ENCODE peak calls at places on chromosome 2, in four cellular contexts. K, T, A and M are unnamed samples. For H3K4me1, the result is how much of the 10 kb centered on the place peaks cover.

GRCh38 chr2:47771211-47771610 is 11.7 kb upstream of the MSH6 start:
- DNase-seq in T (no peak), A (no peak), K (peak), M (no peak)

GRCh38 chr2:48398285-48399135 is 131.4 kb upstream of the STON1 start:
- DNase-seq in A (no peak), T (no peak), K (no peak), M (no peak)

GRCh38 chr2:119692954-119693353 is 14.0 kb downstream of the TMEM177 start:
- DNase-seq in A (no peak), T (no peak), K (no peak), M (no peak)

GRCh38 chr2:110120171-110121051 is 4.8 kb upstream of the MALL start:
- DNase-seq in T (no peak), K (no peak), A (no peak), M (peak)

GRCh38 chr2:98768765-98769476 is 38.0 kb upstream of the MGAT4A start:
- DNase-seq in A (no peak), K (no peak), T (no peak), M (no peak)

GRCh38 chr2:54667726-54668650 is 55.5 kb upstream of the EML6 start:
- DNase-seq in K (no peak), A (no peak), T (no peak), M (no peak)

GRCh38 chr2:141515931-141516330 is 614.9 kb downstream of the LRP1B start:
- DNase-seq in A (no peak), T (no peak), K (no peak), M (no peak)

GRCh38 chr2:45285791-45286390 is 276.6 kb upstream of the SIX2 start:
- DNase-seq in K (no peak), A (no peak), T (no peak), M (no peak)

GRCh38 chr2:73982140-73982617 is 2.5 kb upstream of the TET3 start:
- DNase-seq in K (no peak), A (no peak), T (no peak), M (peak)

GRCh38 chr2:125942585-125943424 is 713.2 kb upstream of the GYPC start:
- DNase-seq in A (no peak), T (no peak), K (no peak), M (no peak)

GRCh38 chr2:10814571-10815331 is 2.2 kb upstream of the PDIA6 start:
- DNase-seq in T (no peak), A (no peak), K (no peak), M (no peak)

GRCh38 chr2:150872919-150873772 is 385.7 kb upstream of the RND3 start:
- DNase-seq in K (peak), A (no peak), T (no peak), M (no peak)

GRCh38 chr2:72289283-72289682 is 141.6 kb upstream of the CYP26B1 start:
- DNase-seq in A (no peak), K (no peak), T (no peak), M (no peak)

GRCh38 chr2:20925265-20925889 is 102.5 kb upstream of the LDAH start:
- DNase-seq in A (no peak), T (no peak), K (peak), M (no peak)

GRCh38 chr2:241207641-241208040 is 19.2 kb downstream of the ANO7 start:
- DNase-seq in K (no peak), T (no peak), A (no peak), M (peak)

GRCh38 chr2:37377187-37377532 is 32.7 kb downstream of the QPCT start:
- DNase-seq in T (no peak), K (peak), A (no peak), M (no peak)

GRCh38 chr2:159091981-159092380 is 123.5 kb downstream of the TANC1 start:
- DNase-seq in T (no peak), A (no peak), K (no peak), M (peak)

GRCh38 chr2:159095813-159096212 is 127.4 kb downstream of the TANC1 start:
- DNase-seq in K (peak), A (no peak), T (no peak), M (no peak)

GRCh38 chr2:159093496-159093895 is 125.1 kb downstream of the TANC1 start:
- DNase-seq in A (no peak), T (no peak), K (no peak), M (peak)

GRCh38 chr2:159096896-159097295 is 128.5 kb downstream of the TANC1 start:
- DNase-seq in A (no peak), K (no peak), T (no peak), M (no peak)

GRCh38 chr2:159094173-159094737 is 125.8 kb downstream of the TANC1 start:
- DNase-seq in A (no peak), K (no peak), T (peak), M (no peak)
- H3K27ac ChIP-seq in A (no peak), K (no peak), T (peak), M (no peak)

DNA sequence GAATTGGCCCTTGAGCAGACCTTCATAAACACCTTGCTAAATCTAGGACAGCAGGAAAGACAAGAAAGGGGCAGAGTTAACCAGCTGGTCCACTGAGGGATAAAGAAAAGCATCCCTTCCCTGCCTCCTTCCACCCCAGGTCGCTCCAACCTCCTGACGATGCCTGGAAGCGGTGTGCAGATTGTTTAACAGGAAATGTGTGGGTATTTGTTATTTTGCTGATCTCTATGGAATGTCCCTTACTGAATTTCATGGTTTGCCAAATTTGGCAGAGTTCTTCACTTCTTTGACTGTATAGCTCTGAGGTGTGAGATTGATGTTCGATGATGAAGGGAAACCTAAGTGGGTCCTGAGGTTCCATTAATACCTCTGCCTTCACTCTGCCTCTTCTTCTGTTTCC is 72.9 kb downstream of the MAP3K20 start:
- DNase-seq in A (no peak), T (no peak), K (no peak), M (no peak)
- H3K4me1 ChIP-seq in A (half or more), T (under half), K (half or more), M (under half)

GRCh38 chr2:60548844-60549243 is 4.6 kb downstream of the BCL11A start:
- DNase-seq in A (no peak), K (no peak), T (no peak), M (no peak)
- H3K4me3 ChIP-seq in A (no peak), K (no peak), T (peak), M (peak)

DNA sequence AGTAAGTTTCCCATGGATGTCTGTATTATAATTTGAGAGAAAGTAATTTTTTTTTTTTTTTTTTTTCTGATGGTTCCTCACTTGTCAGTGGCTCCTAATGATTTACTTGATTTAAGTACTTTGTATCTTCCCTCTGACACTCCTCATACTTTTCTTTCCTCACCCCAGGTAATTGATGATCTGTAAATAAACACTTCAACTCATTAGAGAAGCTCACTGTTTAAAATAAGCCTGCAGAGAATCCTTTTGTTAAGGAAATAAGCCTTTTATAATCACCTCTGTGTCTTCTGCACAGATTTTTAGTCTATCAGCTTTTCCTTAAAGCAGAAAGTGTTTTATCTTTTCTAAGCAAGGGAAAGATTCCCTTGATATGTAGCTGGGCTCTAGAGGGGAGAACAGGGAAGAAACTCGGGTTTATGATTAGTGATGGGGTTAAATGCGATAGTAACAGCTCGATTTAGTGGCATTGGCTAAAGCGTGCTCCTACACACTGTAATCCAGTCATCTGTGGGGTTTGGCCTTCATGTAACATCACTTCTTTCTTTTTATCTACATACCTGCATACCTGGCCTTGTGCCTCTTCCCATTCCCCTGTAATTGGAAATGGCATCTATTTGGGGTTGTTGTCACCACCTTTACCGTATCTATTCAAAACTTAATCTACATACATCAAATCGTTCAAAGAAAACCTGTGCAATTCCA is 60.1 kb upstream of the LRRTM1 start:
- DNase-seq in T (no peak), K (no peak), A (no peak), M (no peak)
- H3K27ac ChIP-seq in T (no peak), K (no peak), A (no peak), M (no peak)

DNA sequence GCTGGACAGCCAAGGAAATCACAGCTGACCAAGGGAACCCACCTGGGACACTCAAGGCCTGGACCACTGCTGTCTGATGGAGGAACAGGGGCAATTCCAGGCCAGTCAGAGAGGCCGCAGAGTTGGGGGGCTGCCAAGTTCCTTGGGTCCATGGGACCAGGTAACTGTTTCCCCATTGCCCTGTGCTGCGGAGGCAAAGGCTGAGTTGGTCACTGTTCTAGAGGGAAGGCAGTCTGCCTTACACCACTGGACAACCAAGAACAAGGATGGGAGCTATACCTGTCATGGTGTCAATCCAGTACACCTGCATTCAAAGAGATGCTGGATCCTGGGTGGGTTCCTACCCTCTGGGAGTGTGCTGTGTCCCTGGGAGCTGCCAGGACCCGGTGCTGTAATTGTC is 9.6 kb upstream of the SP140L start:
- DNase-seq in A (no peak), K (no peak), T (no peak), M (no peak)
- H3K4me1 ChIP-seq in A (under half), K (under half), T (under half), M (under half)

GRCh38 chr2:173059941-173060575 is 15.6 kb upstream of the MAP3K20 start:
- DNase-seq in T (no peak), K (no peak), A (no peak), M (no peak)

GRCh38 chr2:173056705-173057368 is 18.8 kb upstream of the MAP3K20 start:
- DNase-seq in K (no peak), T (no peak), A (no peak), M (no peak)

GRCh38 chr2:173059292-173059691 is 16.4 kb upstream of the MAP3K20 start:
- DNase-seq in A (no peak), K (no peak), T (no peak), M (no peak)

GRCh38 chr2:173058097-173058496 is 17.5 kb upstream of the MAP3K20 start:
- DNase-seq in A (no peak), K (no peak), T (no peak), M (no peak)

DNA sequence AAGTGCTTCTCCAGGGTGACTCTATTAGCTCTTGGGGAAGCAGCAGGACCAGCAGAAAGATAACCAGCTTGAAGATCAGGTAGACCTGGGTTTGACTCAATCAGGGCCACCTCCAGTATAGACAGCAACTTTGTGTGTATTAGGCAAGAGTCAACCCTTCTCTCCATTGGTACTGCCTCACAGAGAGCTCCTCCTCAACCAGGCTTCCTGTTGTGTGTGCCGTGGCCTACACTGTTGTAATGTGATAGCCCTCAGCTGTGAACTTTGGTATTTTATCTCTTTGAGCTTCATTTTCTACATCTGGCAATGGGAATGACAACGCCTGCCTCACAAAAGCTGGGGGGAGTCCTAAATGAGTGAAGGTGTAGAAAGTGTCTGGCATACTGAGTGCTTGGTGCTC is 17.0 kb upstream of the MAP3K20 start:
- DNase-seq in T (no peak), A (no peak), K (no peak), M (no peak)
- H3K4me3 ChIP-seq in T (no peak), A (no peak), K (no peak), M (no peak)